ENCODE peak calls at places on chromosomes 4 and X, in nine cellular contexts. V is neural progenitor cell, P is right lobe of liver, B is heart right ventricle, F is dorsolateral prefrontal cortex, X is kidney epithelial cell, I is GM12865, W is lower leg skin, Z is endothelial cell. R is an unnamed sample.

GRCh38 chr4:186724861-186725419 is 1.3 kb upstream of the FAT1 start:
- DNase-seq in V (peak), P (no peak), B (no peak), F (no peak), X (no peak), I (no peak), W (no peak), Z (peak), R (peak)

GRCh38 chr4:174215936-174216699 is 67.3 kb downstream of the FBXO8 start:
- DNase-seq in V (peak), P (no peak), B (no peak), F (no peak), X (no peak), I (no peak), W (no peak), Z (no peak), R (no peak)

GRCh38 chrX:107825698-107826285 is at the start of gene MID2:
- DNase-seq in V (peak), P (peak), B (peak), F (peak), X (peak), I (peak), W (peak), Z (peak), R (peak)

GRCh38 chr4:102606846-102607440 is 105.8 kb downstream of the NFKB1 start:
- DNase-seq in V (no peak), P (no peak), B (no peak), F (no peak), X (no peak), I (no peak), W (no peak), Z (no peak), R (no peak)

GRCh38 chrX:4265036-4265435 is 551.6 kb upstream of the PRKX start:
- DNase-seq in V (no peak), P (no peak), B (no peak), F (no peak), X (no peak), I (no peak), W (no peak), Z (no peak), R (no peak)

GRCh38 chrX:150361777-150362351 is 1.3 kb upstream of the MAMLD1 start:
- DNase-seq in V (peak), P (peak), B (peak), F (peak), X (no peak), I (no peak), W (no peak), Z (peak), R (peak)

GRCh38 chr4:185513489-185514181 is 21.7 kb downstream of the PDLIM3 start:
- DNase-seq in V (no peak), P (peak), B (peak), F (no peak), X (no peak), I (peak), W (no peak), Z (peak), R (no peak)

GRCh38 chr4:20760053-20760452 is 59.8 kb downstream of the PACRGL start:
- DNase-seq in V (peak), P (no peak), B (no peak), F (no peak), X (no peak), I (peak), W (no peak), Z (no peak), R (peak)

GRCh38 chr4:93788712-93789111 is 39.8 kb upstream of the ATOH1 start:
- DNase-seq in V (peak), P (no peak), B (no peak), F (no peak), X (no peak), I (peak), W (no peak), Z (peak), R (peak)

GRCh38 chrX:18895157-18895952 is 88.6 kb downstream of the PHKA2 start:
- DNase-seq in V (no peak), P (no peak), B (peak), F (no peak), X (no peak), I (no peak), W (no peak), Z (no peak), R (peak)

GRCh38 chrX:71950066-71950465 is 39.4 kb downstream of the NHSL2 start:
- DNase-seq in V (no peak), P (no peak), B (no peak), F (no peak), X (no peak), I (no peak), W (no peak), Z (no peak), R (no peak)

GRCh38 chrX:43813898-43814297 is 68.4 kb downstream of the MAOB start:
- DNase-seq in V (peak), P (no peak), B (no peak), F (no peak), X (no peak), I (no peak), W (no peak), Z (peak), R (peak)

GRCh38 chr4:182729527-182729926 is 187.7 kb downstream of the DCTD start:
- DNase-seq in V (no peak), P (no peak), B (no peak), F (no peak), X (no peak), I (no peak), W (no peak), Z (no peak), R (no peak)

GRCh38 chrX:21946925-21947641 is 6.6 kb downstream of the SMS start:
- DNase-seq in V (peak), P (no peak), B (no peak), F (no peak), X (no peak), I (no peak), W (no peak), Z (no peak), R (no peak)

GRCh38 chrX:154436597-154437397 is at the start of gene GDI1:
- DNase-seq in V (peak), P (no peak), B (peak), F (peak), X (no peak), I (peak), W (no peak), Z (peak), R (peak)

GRCh38 chrX:39519566-39520301 is 578.0 kb downstream of the BCOR start:
- DNase-seq in V (no peak), P (no peak), B (peak), F (no peak), X (no peak), I (no peak), W (no peak), Z (no peak), R (no peak)

GRCh38 chr4:74364649-74365491 is at the start of gene EREG:
- DNase-seq in V (peak), P (peak), B (peak), F (no peak), X (no peak), I (peak), W (no peak), Z (peak), R (peak)

GRCh38 chr4:8314691-8315255 is 45.2 kb downstream of the HTRA3 start:
- DNase-seq in V (no peak), P (no peak), B (no peak), F (peak), X (no peak), I (no peak), W (no peak), Z (no peak), R (no peak)

GRCh38 chrX:115491766-115492165 is 69.2 kb upstream of the PLS3 start:
- DNase-seq in V (no peak), P (no peak), B (no peak), F (no peak), X (no peak), I (no peak), W (no peak), Z (no peak), R (no peak)

GRCh38 chr4:17567267-17567666 is 9.7 kb upstream of the LAP3 start:
- DNase-seq in V (no peak), P (no peak), B (no peak), F (no peak), X (no peak), I (no peak), W (no peak), Z (no peak), R (no peak)

DNA sequence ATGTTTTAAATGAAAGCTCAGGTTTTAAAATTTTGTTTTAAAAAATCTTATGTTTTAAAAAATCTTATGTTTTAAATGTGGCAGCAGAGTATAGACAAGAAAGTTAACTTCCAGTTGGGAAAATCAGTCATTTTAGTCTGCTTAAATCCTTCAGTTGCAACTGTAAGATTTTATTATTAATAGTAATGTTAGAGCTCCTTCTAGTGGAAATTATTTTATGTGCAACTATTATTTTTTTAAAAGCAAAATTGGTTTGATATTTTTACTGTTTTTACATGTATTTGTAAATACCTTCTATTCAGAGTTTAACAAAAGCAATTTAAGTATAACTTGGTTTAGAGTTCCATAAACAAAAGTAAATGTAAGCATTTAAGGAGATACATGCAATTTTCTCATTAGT is 8.5 kb upstream of the NUDT6 start:
- DNase-seq in V (no peak), P (no peak), B (no peak), F (no peak), X (no peak), I (no peak), W (no peak), Z (no peak), R (peak)
- TF ChIP-seq CTCF in V (peak), P (peak), B (peak), F (peak), X (peak), I (peak), W (no peak), Z (peak), R (peak)

GRCh38 chr4:126628933-126629332 is 1003.8 kb upstream of the INTU start:
- DNase-seq in V (no peak), P (no peak), B (no peak), F (no peak), X (no peak), I (no peak), W (no peak), Z (no peak), R (no peak)

GRCh38 chr4:126630171-126630570 is 1002.6 kb upstream of the INTU start:
- DNase-seq in V (no peak), P (no peak), B (no peak), F (no peak), X (no peak), I (no peak), W (no peak), Z (no peak), R (no peak)

GRCh38 chr4:126627255-126627654 is 1005.5 kb upstream of the INTU start:
- DNase-seq in V (peak), P (no peak), B (no peak), F (no peak), X (no peak), I (peak), W (no peak), Z (peak), R (peak)
- TF ChIP-seq CTCF in V (peak), P (peak), B (no peak), F (no peak), X (peak), I (peak), W (no peak), Z (no peak), R (peak)

GRCh38 chr4:42401171-42401570 is 3.9 kb downstream of the SHISA3 start:
- DNase-seq in V (peak), P (no peak), B (no peak), F (no peak), X (no peak), I (no peak), W (no peak), Z (no peak), R (peak)
- TF ChIP-seq CTCF in V (peak), P (no peak), B (no peak), F (no peak), X (peak), I (no peak), W (no peak), Z (no peak), R (no peak)

GRCh38 chrX:102858826-102859627 is 78.0 kb upstream of the RAB40AL start:
- DNase-seq in V (peak), P (no peak), B (no peak), F (no peak), X (no peak), I (no peak), W (no peak), Z (no peak), R (no peak)
- TF ChIP-seq CTCF in V (no peak), P (no peak), B (no peak), F (no peak), X (no peak), I (no peak), W (no peak), Z (no peak), R (no peak)

GRCh38 chr4:79247695-79248394 is 78.0 kb downstream of the NAA11 start:
- DNase-seq in V (no peak), P (no peak), B (no peak), F (no peak), X (no peak), I (no peak), W (no peak), Z (no peak), R (no peak)

GRCh38 chr4:79237836-79238235 is 88.0 kb downstream of the NAA11 start:
- DNase-seq in V (peak), P (no peak), B (no peak), F (no peak), X (no peak), I (no peak), W (no peak), Z (no peak), R (no peak)

DNA sequence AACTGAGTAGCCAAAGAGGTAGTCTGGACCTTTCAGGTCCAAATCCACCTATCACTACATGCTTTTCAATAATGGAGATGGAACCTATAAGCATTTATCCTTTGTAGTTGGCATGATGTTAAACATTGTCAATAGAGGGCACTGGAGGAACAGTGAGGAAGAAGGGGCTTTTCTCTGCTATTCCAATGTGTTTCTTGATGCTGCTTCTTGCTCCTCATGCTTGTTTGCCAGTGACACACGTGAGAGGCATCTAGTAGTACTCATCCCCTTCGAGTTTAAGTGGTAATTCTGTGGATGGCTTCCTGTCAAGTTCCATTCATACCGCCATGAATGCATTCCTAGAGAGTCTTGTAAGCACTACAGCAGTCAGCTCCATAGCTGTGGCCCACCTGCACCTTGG is 84.0 kb downstream of the NAA11 start:
- DNase-seq in V (peak), P (no peak), B (no peak), F (no peak), X (peak), I (no peak), W (no peak), Z (no peak), R (peak)
- TF ChIP-seq CTCF in V (peak), P (no peak), B (no peak), F (no peak), X (peak), I (no peak), W (no peak), Z (no peak), R (peak)

GRCh38 chrX:55011294-55011693 is 11.1 kb downstream of the APEX2 start:
- DNase-seq in V (no peak), P (no peak), B (no peak), F (no peak), X (no peak), I (no peak), W (no peak), Z (no peak), R (no peak)
- TF ChIP-seq CTCF in V (peak), P (peak), B (no peak), F (peak), X (peak), I (no peak), W (no peak), Z (peak), R (peak)

R was measured in MCF 10A.